ENCODE peak calls at places on chromosome 14, in five cellular contexts. One of them, this sample, is unnamed.

GRCh38 chr14:56065621-56066295 is 52.5 kb upstream of the PELI2 start:
- DNase-seq in CD8-positive, alpha-beta T cell: no peak
- DNase-seq in transverse colon: no peak
- DNase-seq in right lobe of liver: no peak
- DNase-seq in cardiac fibroblast: no peak
- DNase-seq in this sample: peak; percentile 29

GRCh38 chr14:98136019-98136418 is 1136.0 kb downstream of the BCL11B start:
- DNase-seq in transverse colon: no peak
- DNase-seq in cardiac fibroblast: no peak
- DNase-seq in CD8-positive, alpha-beta T cell: no peak
- DNase-seq in right lobe of liver: no peak
- DNase-seq in this sample: no peak

GRCh38 chr14:88914956-88915355 is 90.5 kb downstream of the TTC8 start:
- DNase-seq in right lobe of liver: no peak
- DNase-seq in CD8-positive, alpha-beta T cell: no peak
- DNase-seq in transverse colon: no peak
- DNase-seq in cardiac fibroblast: no peak
- DNase-seq in this sample: no peak

GRCh38 chr14:35257809-35258208 is 34.4 kb upstream of the PSMA6 start:
- DNase-seq in right lobe of liver: no peak
- DNase-seq in transverse colon: no peak
- DNase-seq in CD8-positive, alpha-beta T cell: no peak
- DNase-seq in cardiac fibroblast: peak; percentile 81
- DNase-seq in this sample: no peak

GRCh38 chr14:34106310-34106709 is 155.4 kb upstream of the EGLN3 start:
- DNase-seq in CD8-positive, alpha-beta T cell: no peak
- DNase-seq in transverse colon: no peak
- DNase-seq in right lobe of liver: no peak
- DNase-seq in cardiac fibroblast: no peak
- DNase-seq in this sample: no peak

GRCh38 chr14:51884086-51884927 is 23.9 kb downstream of the GNG2 start:
- DNase-seq in CD8-positive, alpha-beta T cell: no peak
- DNase-seq in cardiac fibroblast: peak; percentile 57
- DNase-seq in right lobe of liver: no peak
- DNase-seq in transverse colon: no peak
- DNase-seq in this sample: no peak

GRCh38 chr14:60616326-60617044 is 32.8 kb downstream of the SIX1 start:
- DNase-seq in cardiac fibroblast: no peak
- DNase-seq in right lobe of liver: no peak
- DNase-seq in CD8-positive, alpha-beta T cell: no peak
- DNase-seq in transverse colon: no peak
- DNase-seq in this sample: no peak

GRCh38 chr14:31945074-31945613 is 132.0 kb upstream of the ARHGAP5 start:
- DNase-seq in CD8-positive, alpha-beta T cell: no peak
- DNase-seq in cardiac fibroblast: no peak
- DNase-seq in right lobe of liver: no peak
- DNase-seq in transverse colon: peak; percentile 61
- DNase-seq in this sample: no peak

GRCh38 chr14:66624319-66624937 is 116.5 kb downstream of the GPHN start:
- DNase-seq in right lobe of liver: no peak
- DNase-seq in cardiac fibroblast: peak; percentile 85
- DNase-seq in CD8-positive, alpha-beta T cell: no peak
- DNase-seq in transverse colon: peak; percentile 35
- DNase-seq in this sample: no peak

GRCh38 chr14:96576359-96576758 is 74.2 kb downstream of the PAPOLA start:
- DNase-seq in right lobe of liver: no peak
- DNase-seq in cardiac fibroblast: no peak
- DNase-seq in transverse colon: no peak
- DNase-seq in CD8-positive, alpha-beta T cell: no peak
- DNase-seq in this sample: no peak

GRCh38 chr14:24806061-24806678 is 172.2 kb upstream of the GZMB start:
- DNase-seq in right lobe of liver: peak; percentile 81
- DNase-seq in cardiac fibroblast: peak; percentile 66
- DNase-seq in transverse colon: peak; percentile 89
- DNase-seq in CD8-positive, alpha-beta T cell: no peak
- DNase-seq in this sample: no peak

GRCh38 chr14:49363926-49364751 is 222.0 kb downstream of the RPS29 start:
- DNase-seq in transverse colon: no peak
- DNase-seq in right lobe of liver: no peak
- DNase-seq in CD8-positive, alpha-beta T cell: no peak
- DNase-seq in cardiac fibroblast: no peak
- DNase-seq in this sample: no peak

GRCh38 chr14:105987563-105987962 is 461.2 kb downstream of the TMEM121 start:
- DNase-seq in transverse colon: no peak
- DNase-seq in cardiac fibroblast: no peak
- DNase-seq in CD8-positive, alpha-beta T cell: no peak
- DNase-seq in right lobe of liver: no peak
- DNase-seq in this sample: no peak

GRCh38 chr14:45664668-45665356 is 411.8 kb upstream of the MIS18BP1 start:
- DNase-seq in cardiac fibroblast: no peak
- DNase-seq in right lobe of liver: no peak
- DNase-seq in transverse colon: no peak
- DNase-seq in CD8-positive, alpha-beta T cell: no peak
- DNase-seq in this sample: no peak

GRCh38 chr14:45658226-45658916 is 405.4 kb upstream of the MIS18BP1 start:
- DNase-seq in CD8-positive, alpha-beta T cell: no peak
- DNase-seq in transverse colon: no peak
- DNase-seq in right lobe of liver: no peak
- DNase-seq in cardiac fibroblast: no peak
- DNase-seq in this sample: no peak

GRCh38 chr14:45658917-45659299 is 405.9 kb upstream of the MIS18BP1 start:
- DNase-seq in cardiac fibroblast: no peak
- DNase-seq in right lobe of liver: no peak
- DNase-seq in transverse colon: no peak
- DNase-seq in CD8-positive, alpha-beta T cell: no peak
- DNase-seq in this sample: no peak
- H3K4me3 ChIP-seq in cardiac fibroblast: no peak overlapping the region
- H3K4me3 ChIP-seq in right lobe of liver: no peak overlapping the region
- H3K4me3 ChIP-seq in transverse colon: no peak overlapping the region
- H3K4me3 ChIP-seq in CD8-positive, alpha-beta T cell: no peak overlapping the region
- H3K4me3 ChIP-seq in this sample: no peak overlapping the region

DNA sequence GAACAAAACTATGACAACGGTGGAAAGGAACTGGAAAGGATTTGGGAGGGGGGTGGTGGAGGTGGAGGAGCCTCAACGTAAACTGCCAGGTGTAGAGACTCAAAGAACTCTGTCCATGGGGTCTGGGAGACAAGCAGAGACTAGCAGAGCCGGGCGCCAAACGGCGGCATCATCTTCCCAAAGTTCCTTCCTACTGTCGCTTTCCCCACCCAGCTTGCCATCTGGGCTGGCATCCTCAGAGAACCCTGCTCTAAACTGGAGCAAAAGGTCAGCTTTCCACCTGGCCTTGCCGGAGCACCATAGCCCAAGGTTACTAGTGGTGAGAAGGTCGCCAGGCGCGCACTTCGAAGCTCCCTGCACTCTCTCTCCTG is 4.0 kb upstream of the IRF2BPL start:
- DNase-seq in right lobe of liver: no peak
- DNase-seq in transverse colon: no peak
- DNase-seq in CD8-positive, alpha-beta T cell: no peak
- DNase-seq in cardiac fibroblast: no peak
- DNase-seq in this sample: no peak
- H3K4me3 ChIP-seq in right lobe of liver: no peak overlapping the region
- H3K4me3 ChIP-seq in transverse colon: peak overlapping the region; percentile 52
- H3K4me3 ChIP-seq in CD8-positive, alpha-beta T cell: peak overlapping the region; percentile 40
- H3K4me3 ChIP-seq in cardiac fibroblast: peak overlapping the region; percentile 62
- H3K4me3 ChIP-seq in this sample: no peak overlapping the region

DNA sequence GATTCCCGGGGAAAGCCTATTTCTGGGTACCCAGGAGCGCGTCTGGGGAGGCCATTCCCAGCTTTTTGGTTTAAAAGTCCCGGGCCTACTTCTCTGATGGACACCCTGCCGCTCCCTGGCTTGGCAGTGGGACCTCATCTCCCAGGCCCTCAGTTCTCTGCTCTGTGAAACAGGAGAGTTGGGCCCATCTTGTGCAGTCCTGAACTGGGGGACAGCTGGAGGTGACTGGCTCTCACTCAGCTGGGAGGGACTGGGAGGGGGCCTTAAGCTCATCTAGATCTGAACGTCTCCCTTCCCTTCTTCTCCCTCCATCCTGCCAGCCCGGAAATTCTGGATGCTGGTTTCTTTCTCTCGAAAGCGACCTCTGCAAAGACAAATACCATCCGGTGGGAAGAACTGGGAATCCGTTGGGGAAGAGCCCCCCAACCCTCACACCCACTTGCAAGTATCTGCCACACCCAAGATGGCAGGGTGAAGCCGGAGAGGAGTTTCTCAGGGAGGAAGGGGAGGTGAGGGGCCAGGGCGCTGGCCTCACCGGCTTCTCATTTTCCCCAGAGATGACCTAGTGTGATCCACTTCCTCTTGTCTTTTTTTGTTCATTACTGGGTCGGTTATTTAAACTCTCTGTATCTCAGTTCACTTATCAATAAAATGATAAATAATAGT is 1.4 kb downstream of the RIN3 start:
- DNase-seq in cardiac fibroblast: no peak
- DNase-seq in CD8-positive, alpha-beta T cell: no peak
- DNase-seq in right lobe of liver: no peak
- DNase-seq in transverse colon: no peak
- DNase-seq in this sample: no peak
- H3K4me3 ChIP-seq in cardiac fibroblast: peak overlapping the region; percentile 70
- H3K4me3 ChIP-seq in CD8-positive, alpha-beta T cell: peak overlapping the region; percentile 86
- H3K4me3 ChIP-seq in right lobe of liver: peak overlapping the region; percentile 88
- H3K4me3 ChIP-seq in transverse colon: peak overlapping the region; percentile 84
- H3K4me3 ChIP-seq in this sample: peak overlapping the region; percentile 63

DNA sequence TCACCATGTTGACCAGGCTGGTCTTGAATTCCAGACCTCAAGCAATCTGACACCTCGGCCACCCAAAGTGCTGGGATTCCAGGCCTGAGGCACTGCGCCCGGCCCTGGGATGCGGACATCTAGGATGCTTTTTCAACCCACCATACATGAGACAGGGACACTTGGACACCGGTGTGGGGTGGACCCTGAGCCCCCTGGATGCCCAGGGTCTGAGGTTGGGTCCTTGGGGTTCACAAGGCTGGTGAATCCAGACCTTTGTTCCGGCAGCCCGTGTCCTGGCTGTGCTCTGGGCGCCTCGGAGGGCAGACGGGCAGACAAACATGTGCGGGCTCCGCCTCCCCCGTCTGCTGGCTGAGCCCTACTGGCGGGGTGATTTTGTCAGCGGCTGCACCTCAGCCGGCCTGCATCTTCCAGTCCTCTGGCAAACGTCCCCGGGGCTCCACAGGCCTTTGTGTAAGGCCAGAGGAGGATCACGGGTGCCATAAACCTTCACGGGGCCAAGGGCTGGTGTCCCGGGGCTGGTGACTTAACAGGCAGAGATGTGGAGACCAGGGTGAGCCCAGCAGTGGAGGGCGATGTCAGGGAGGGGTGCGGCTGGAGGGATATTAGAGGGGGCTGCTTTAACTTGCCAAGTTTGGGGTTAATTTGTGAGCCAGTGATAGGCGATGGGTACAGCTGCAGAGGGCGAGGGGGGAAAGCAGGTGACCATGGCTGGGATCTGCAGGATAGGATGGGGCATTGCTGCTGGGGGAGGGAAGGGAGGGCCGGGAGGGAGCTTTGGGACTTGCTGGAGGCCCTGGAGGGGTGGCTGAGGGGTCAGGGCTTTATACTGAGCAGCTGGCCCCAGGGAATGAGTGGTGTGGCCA is 5.8 kb downstream of the ASPG start:
- DNase-seq in cardiac fibroblast: no peak
- DNase-seq in right lobe of liver: peak; percentile 94
- DNase-seq in transverse colon: peak; percentile 18
- DNase-seq in CD8-positive, alpha-beta T cell: no peak
- DNase-seq in this sample: no peak
- H3K4me3 ChIP-seq in cardiac fibroblast: no peak overlapping the region
- H3K4me3 ChIP-seq in right lobe of liver: no peak overlapping the region
- H3K4me3 ChIP-seq in transverse colon: no peak overlapping the region
- H3K4me3 ChIP-seq in CD8-positive, alpha-beta T cell: no peak overlapping the region
- H3K4me3 ChIP-seq in this sample: no peak overlapping the region